ENCODE peak calls at places on chromosomes 7 and 10, in nine cellular contexts. P is CD8-positive, alpha-beta memory T cell; I is activated T-cell treated with anti-CD3 and anti-CD28 coated beads, Interleukin-2, amount 50 U/mL, for 24 hours; B is stimulated activated CD8-positive, alpha-beta memory T cell treated with anti-CD3 and anti-CD28 coated beads, Interleukin-15, amount 100 ng/mL, for 4 hours; M is NT2/D1; D is BJ; S is fibroblast of lung; O is left kidney; H is fibroblast of the aortic adventitia. T is an unnamed sample.

GRCh38 chr7:135170223-135170997 is at the start of gene CYREN:
- DNase-seq in P (peak), I (peak), B (peak), M (peak), D (no peak), S (peak), O (peak), H (peak), T (peak)

GRCh38 chr10:30013684-30014246 is 45.6 kb downstream of the JCAD start:
- DNase-seq in P (no peak), I (no peak), B (no peak), M (no peak), D (no peak), S (no peak), O (peak), H (no peak), T (peak)

GRCh38 chr10:101120884-101121660 is 10.0 kb upstream of the TLX1 start:
- DNase-seq in P (peak), I (peak), B (no peak), M (no peak), D (no peak), S (no peak), O (no peak), H (no peak), T (no peak)

GRCh38 chr7:138396251-138397070 is 63.6 kb upstream of the TRIM24 start:
- DNase-seq in P (no peak), I (no peak), B (no peak), M (no peak), D (no peak), S (no peak), O (peak), H (no peak), T (peak)

GRCh38 chr7:40848541-40849221 is 713.9 kb downstream of the SUGCT start:
- DNase-seq in P (no peak), I (no peak), B (no peak), M (no peak), D (no peak), S (peak), O (no peak), H (peak), T (no peak)

GRCh38 chr10:129877773-129878371 is 86.2 kb downstream of the EBF3 start:
- DNase-seq in P (no peak), I (peak), B (no peak), M (no peak), D (no peak), S (no peak), O (no peak), H (peak), T (peak)

GRCh38 chr7:142583424-142583823 is 165.8 kb upstream of the PRSS1 start:
- DNase-seq in P (no peak), I (peak), B (no peak), M (no peak), D (no peak), S (peak), O (peak), H (peak), T (no peak)

GRCh38 chr10:28661035-28661434 is 16.3 kb upstream of the BAMBI start:
- DNase-seq in P (no peak), I (no peak), B (no peak), M (no peak), D (peak), S (peak), O (no peak), H (peak), T (no peak)

GRCh38 chr7:102125127-102125561 is 161.5 kb upstream of the SH2B2 start:
- DNase-seq in P (no peak), I (no peak), B (no peak), M (peak), D (peak), S (peak), O (no peak), H (peak), T (no peak)

GRCh38 chr10:47400251-47400650 is 16.2 kb upstream of the ZNF488 start:
- DNase-seq in P (no peak), I (no peak), B (no peak), M (no peak), D (no peak), S (no peak), O (no peak), H (no peak), T (no peak)

GRCh38 chr10:102434251-102434913 is 2.0 kb upstream of the CUEDC2 start:
- DNase-seq in P (no peak), I (no peak), B (no peak), M (no peak), D (no peak), S (peak), O (peak), H (peak), T (no peak)

GRCh38 chr10:122279725-122280141 is 8.6 kb downstream of the BTBD16 start:
- DNase-seq in P (no peak), I (no peak), B (no peak), M (no peak), D (no peak), S (peak), O (peak), H (peak), T (peak)

GRCh38 chr7:17626215-17626614 is 314.1 kb downstream of the SNX13 start:
- DNase-seq in P (no peak), I (no peak), B (no peak), M (no peak), D (no peak), S (no peak), O (no peak), H (no peak), T (peak)

GRCh38 chr7:142812437-142813215 is 41.9 kb downstream of the PRSS2 start:
- DNase-seq in P (no peak), I (peak), B (no peak), M (no peak), D (no peak), S (no peak), O (no peak), H (no peak), T (peak)

GRCh38 chr10:110207805-110208613 is 604 bp downstream of the MXI1 start:
- DNase-seq in P (peak), I (peak), B (no peak), M (no peak), D (no peak), S (no peak), O (peak), H (peak), T (peak)

GRCh38 chr7:92137531-92137930 is 3.3 kb upstream of the CYP51A1 start:
- DNase-seq in P (no peak), I (no peak), B (no peak), M (no peak), D (no peak), S (no peak), O (peak), H (no peak), T (no peak)

GRCh38 chr7:128934361-128935352 is 3.1 kb upstream of the IRF5 start:
- DNase-seq in P (no peak), I (no peak), B (no peak), M (no peak), D (no peak), S (no peak), O (no peak), H (no peak), T (no peak)

GRCh38 chr7:141220263-141220662 is 146.4 kb downstream of the TMEM178B start:
- DNase-seq in P (no peak), I (no peak), B (no peak), M (no peak), D (no peak), S (peak), O (peak), H (no peak), T (peak)

GRCh38 chr7:26508481-26508880 is 216.8 kb downstream of the SNX10 start:
- DNase-seq in P (no peak), I (no peak), B (no peak), M (no peak), D (no peak), S (no peak), O (no peak), H (no peak), T (peak)

GRCh38 chr7:95608344-95609173 is 12.2 kb upstream of the PDK4 start:
- DNase-seq in P (no peak), I (no peak), B (no peak), M (peak), D (peak), S (peak), O (peak), H (peak), T (peak)

GRCh38 chr7:927031-927671 is 27.3 kb downstream of the ADAP1 start:
- DNase-seq in P (peak), I (peak), B (no peak), M (no peak), D (no peak), S (no peak), O (peak), H (no peak), T (no peak)

GRCh38 chr7:32104766-32105165 is 34.6 kb upstream of the PDE1C start:
- DNase-seq in P (no peak), I (no peak), B (no peak), M (no peak), D (no peak), S (no peak), O (no peak), H (peak), T (no peak)

GRCh38 chr7:300546-301290 is 10.7 kb downstream of the FOXL3 start:
- DNase-seq in P (no peak), I (no peak), B (no peak), M (no peak), D (no peak), S (no peak), O (no peak), H (no peak), T (no peak)

GRCh38 chr10:93992400-93993030 is 1.2 kb upstream of the PLCE1 start:
- DNase-seq in P (no peak), I (no peak), B (no peak), M (no peak), D (no peak), S (peak), O (peak), H (no peak), T (peak)

GRCh38 chr7:2281556-2281955 is 32.7 kb downstream of the SNX8 start:
- DNase-seq in P (no peak), I (no peak), B (no peak), M (no peak), D (no peak), S (peak), O (peak), H (peak), T (no peak)

GRCh38 chr10:86489071-86489810 is 32.4 kb downstream of the WAPL start:
- DNase-seq in P (no peak), I (no peak), B (no peak), M (no peak), D (no peak), S (no peak), O (no peak), H (no peak), T (no peak)

GRCh38 chr7:100589341-100589935 is 3.3 kb downstream of the FBXO24 start:
- DNase-seq in P (no peak), I (no peak), B (no peak), M (no peak), D (no peak), S (no peak), O (peak), H (no peak), T (no peak)

GRCh38 chr7:889025-889390 is 12.7 kb downstream of the GET4 start:
- DNase-seq in P (no peak), I (no peak), B (no peak), M (no peak), D (no peak), S (no peak), O (no peak), H (no peak), T (no peak)

GRCh38 chr10:35079763-35080162 is 10.4 kb downstream of the CUL2 start:
- DNase-seq in P (no peak), I (no peak), B (no peak), M (no peak), D (peak), S (peak), O (no peak), H (peak), T (no peak)

GRCh38 chr7:490461-491291 is 29.0 kb downstream of the PDGFA start:
- DNase-seq in P (no peak), I (no peak), B (no peak), M (no peak), D (no peak), S (no peak), O (peak), H (no peak), T (no peak)

GRCh38 chr10:94607111-94607510 is 61.5 kb downstream of the HELLS start:
- DNase-seq in P (no peak), I (no peak), B (no peak), M (no peak), D (no peak), S (no peak), O (no peak), H (no peak), T (no peak)

GRCh38 chr10:52674474-52674873 is 98.1 kb downstream of the MBL2 start:
- DNase-seq in P (no peak), I (no peak), B (no peak), M (no peak), D (no peak), S (no peak), O (no peak), H (no peak), T (peak)

GRCh38 chr7:101736077-101736476 is 81.3 kb upstream of the CUX1 start:
- DNase-seq in P (no peak), I (no peak), B (no peak), M (no peak), D (no peak), S (no peak), O (no peak), H (no peak), T (no peak)